ENCODE peak calls at places on chromosome 16, in seven cellular contexts. B is NCI-H2081, G is dorsolateral prefrontal cortex, I is neuronal stem cell, H is substantia nigra, O is kidney epithelial cell, X is frontal cortex. V is an unnamed sample.

GRCh38 chr16:72856797-72857196 is 191.1 kb downstream of the ZFHX3 start:
- DNase-seq in B (peak; percentile 16), G (no peak), I (no peak), H (no peak), O (no peak), X (no peak), V (peak; percentile 13)

GRCh38 chr16:70437582-70438324 is 1.1 kb downstream of the ST3GAL2 start:
- DNase-seq in B (no peak), G (peak; percentile 24), I (no peak), H (no peak), O (no peak), X (peak; percentile 28), V (no peak)

GRCh38 chr16:84806256-84806889 is 13.4 kb upstream of the CRISPLD2 start:
- DNase-seq in B (no peak), G (no peak), I (no peak), H (no peak), O (peak; percentile 48), X (no peak), V (no peak)

GRCh38 chr16:81778861-81779539 is at the start of gene PLCG2:
- DNase-seq in B (peak; percentile 33), G (no peak), I (peak; percentile 56), H (no peak), O (no peak), X (peak; percentile 71), V (no peak)

GRCh38 chr16:89482087-89482823 is 8.1 kb downstream of the ANKRD11 start:
- DNase-seq in B (no peak), G (no peak), I (no peak), H (no peak), O (no peak), X (no peak), V (no peak)

GRCh38 chr16:19882186-19882585 is 2.5 kb downstream of the GPRC5B start:
- DNase-seq in B (no peak), G (no peak), I (no peak), H (no peak), O (no peak), X (no peak), V (no peak)

GRCh38 chr16:19660432-19660831 is 57.6 kb downstream of the KNOP1 start:
- DNase-seq in B (no peak), G (no peak), I (no peak), H (no peak), O (no peak), X (no peak), V (no peak)

GRCh38 chr16:55853114-55853513 is 20.2 kb upstream of the CES1 start:
- DNase-seq in B (no peak), G (no peak), I (no peak), H (no peak), O (no peak), X (no peak), V (no peak)

GRCh38 chr16:56600398-56600999 is 7.9 kb upstream of the MT2A start:
- DNase-seq in B (peak; percentile 2), G (peak; percentile 45), I (no peak), H (no peak), O (no peak), X (no peak), V (peak; percentile 80)

GRCh38 chr16:67158637-67159600 is 790 bp downstream of the TRADD start:
- DNase-seq in B (no peak), G (no peak), I (no peak), H (no peak), O (no peak), X (peak; percentile 46), V (no peak)